ENCODE peak calls at places on chromosome 11, in eight cellular contexts. L, T, F, D, E, Z, K and S are unnamed samples.

GRCh38 chr11:47233989-47234668 is 14.5 kb downstream of the ACP2 start:
- DNase-seq in L (peak; percentile 67), T (peak; percentile 85), F (peak; percentile 52), D (no peak), E (no peak), Z (no peak), K (peak; percentile 74), S (peak; percentile 71)

GRCh38 chr11:74581954-74582547 is 10.3 kb upstream of the POLD3 start:
- DNase-seq in L (no peak), T (no peak), F (no peak), D (no peak), E (no peak), Z (peak; percentile 63), K (no peak), S (no peak)

GRCh38 chr11:96074551-96075309 is 150.8 kb upstream of the MTMR2 start:
- DNase-seq in L (no peak), T (no peak), F (no peak), D (no peak), E (no peak), Z (no peak), K (no peak), S (no peak)

GRCh38 chr11:57476223-57476882 is 16.0 kb downstream of the RTN4RL2 start:
- DNase-seq in L (no peak), T (no peak), F (no peak), D (no peak), E (no peak), Z (no peak), K (no peak), S (peak; percentile 70)

GRCh38 chr11:90775573-90776165 is 552.8 kb upstream of the CHORDC1 start:
- DNase-seq in L (no peak), T (no peak), F (no peak), D (no peak), E (no peak), Z (no peak), K (no peak), S (no peak)

GRCh38 chr11:67489203-67489859 is 6.5 kb downstream of the AIP start:
- DNase-seq in L (no peak), T (no peak), F (no peak), D (no peak), E (no peak), Z (peak; percentile 57), K (no peak), S (no peak)

GRCh38 chr11:10528121-10528520 is 12.9 kb downstream of the RNF141 start:
- DNase-seq in L (no peak), T (no peak), F (no peak), D (no peak), E (no peak), Z (no peak), K (no peak), S (peak; percentile 22)

GRCh38 chr11:6468712-6469495 is 4.8 kb downstream of the TRIM3 start:
- DNase-seq in L (no peak), T (peak; percentile 96), F (peak; percentile 95), D (peak; percentile 90), E (peak; percentile 91), Z (peak; percentile 82), K (peak; percentile 95), S (peak; percentile 70)

DNA sequence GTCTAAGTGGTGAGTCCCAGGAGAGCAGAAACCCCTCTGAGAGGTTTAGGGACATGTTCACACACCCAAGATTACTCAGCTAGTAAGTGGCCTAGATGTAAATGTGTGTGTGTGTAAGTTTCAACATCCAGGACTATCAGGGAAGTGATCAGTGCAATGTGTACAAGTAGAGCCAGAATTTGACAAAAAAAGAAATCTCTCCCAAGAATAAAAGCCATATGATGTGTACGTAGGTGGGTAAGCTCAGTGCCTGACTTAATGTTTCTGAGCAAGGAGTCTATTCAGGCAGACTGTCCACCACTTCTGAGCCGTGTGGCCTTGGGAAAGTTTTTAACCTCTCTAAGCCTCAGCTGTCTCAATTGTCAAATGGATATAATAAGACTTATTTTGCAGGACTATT is 133.8 kb upstream of the NAV2 start:
- DNase-seq in L (no peak), T (no peak), F (no peak), D (no peak), E (no peak), Z (no peak), K (no peak), S (no peak)
- H3K4me3 ChIP-seq in L (no peak overlapping the region), T (no peak overlapping the region), F (no peak overlapping the region), D (no peak overlapping the region), E (no peak overlapping the region), Z (no peak overlapping the region), K (no peak overlapping the region), S (no peak overlapping the region)

GRCh38 chr11:78034623-78035022 is 11.5 kb upstream of the KCTD14 start:
- DNase-seq in L (no peak), T (no peak), F (no peak), D (no peak), E (no peak), Z (no peak), K (no peak), S (no peak)
- TF ChIP-seq CTCF in L (no peak), T (no peak), F (no peak), D (no peak), E (no peak), Z (no peak), K (no peak), S (no peak)

GRCh38 chr11:65487467-65488272 is 11.2 kb upstream of the MALAT1 start:
- DNase-seq in L (peak; percentile 99), T (peak; percentile 100), F (peak; percentile 99), D (peak; percentile 100), E (peak; percentile 99), Z (peak; percentile 96), K (peak; percentile 100), S (peak; percentile 100)
- H3K4me3 ChIP-seq in L (peak overlapping the region; percentile 3), T (peak overlapping the region; percentile 21), F (peak overlapping the region; percentile 22), D (no peak overlapping the region), E (peak overlapping the region; percentile 14), Z (no peak overlapping the region), K (peak overlapping the region; percentile 23), S (no peak overlapping the region)

GRCh38 chr11:64043545-64043944 is 7.8 kb downstream of the FLRT1 start:
- DNase-seq in L (no peak), T (no peak), F (no peak), D (no peak), E (no peak), Z (no peak), K (no peak), S (no peak)
- TF ChIP-seq CTCF in L (no peak), T (no peak), F (no peak), D (no peak), E (no peak), Z (no peak), K (no peak), S (no peak)

GRCh38 chr11:2588809-2589537 is 110.8 kb downstream of the KCNQ1OT1 start:
- DNase-seq in L (no peak), T (no peak), F (no peak), D (peak; percentile 2), E (peak; percentile 33), Z (peak; percentile 75), K (no peak), S (no peak)
- H3K4me3 ChIP-seq in L (no peak overlapping the region), T (no peak overlapping the region), F (no peak overlapping the region), D (no peak overlapping the region), E (no peak overlapping the region), Z (no peak overlapping the region), K (no peak overlapping the region), S (no peak overlapping the region)

DNA sequence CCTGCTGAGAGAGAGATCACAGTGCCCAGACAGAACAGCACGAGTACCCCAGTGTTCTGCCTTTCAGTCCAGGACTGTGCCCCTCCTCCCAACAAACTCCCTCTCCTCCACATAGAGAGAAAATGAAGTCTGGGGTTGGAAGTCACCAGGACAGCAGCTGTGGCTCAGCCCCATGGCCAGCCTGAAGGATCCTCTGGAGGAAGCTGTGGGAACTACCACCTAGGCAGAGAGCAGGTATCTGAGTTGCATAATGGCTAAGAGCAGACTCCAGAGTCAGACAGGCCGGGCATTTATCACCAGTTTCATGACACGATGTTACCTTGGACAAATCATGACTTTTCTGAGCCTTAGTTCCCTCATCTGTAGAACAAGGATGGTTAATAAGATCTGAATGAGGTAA is 61.2 kb upstream of the RRAS2 start:
- DNase-seq in L (no peak), T (no peak), F (no peak), D (no peak), E (no peak), Z (no peak), K (no peak), S (no peak)
- TF ChIP-seq CTCF in L (no peak), T (no peak), F (no peak), D (no peak), E (no peak), Z (no peak), K (no peak), S (no peak)

GRCh38 chr11:911890-912219 is 1.2 kb upstream of the CHID1 start:
- DNase-seq in L (no peak), T (no peak), F (no peak), D (no peak), E (no peak), Z (no peak), K (no peak), S (no peak)
- H3K4me3 ChIP-seq in L (peak overlapping the region; percentile 84), T (no peak overlapping the region), F (peak overlapping the region; percentile 93), D (no peak overlapping the region), E (peak overlapping the region; percentile 68), Z (no peak overlapping the region), K (no peak overlapping the region), S (peak overlapping the region; percentile 88)

DNA sequence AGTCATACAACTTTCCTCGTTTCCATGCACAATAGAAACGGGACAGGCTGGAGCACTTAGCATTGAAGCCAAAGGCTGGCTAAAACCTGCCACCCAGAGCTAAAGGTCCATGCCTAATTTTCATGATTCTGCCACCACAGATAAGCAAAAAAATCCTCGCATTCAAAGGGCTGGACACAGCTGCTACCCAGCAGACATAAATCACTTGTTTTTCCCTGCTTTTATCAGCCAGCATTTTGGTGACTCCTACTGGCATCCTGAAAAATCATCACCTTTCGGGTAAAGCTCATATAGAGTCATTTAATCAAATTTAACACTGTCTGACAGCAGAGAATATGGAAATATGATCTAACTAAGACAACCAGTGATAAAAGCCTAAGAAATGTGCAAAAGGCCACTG is 37.9 kb downstream of the ALG9 start:
- DNase-seq in L (no peak), T (peak; percentile 32), F (no peak), D (no peak), E (no peak), Z (no peak), K (peak; percentile 17), S (peak; percentile 56)
- TF ChIP-seq CTCF in L (no peak), T (no peak), F (peak; percentile 40), D (no peak), E (no peak), Z (no peak), K (no peak), S (peak; percentile 2)